ENCODE peak calls at places on chromosome 20, in seven cellular contexts. V is Calu3, C is GM03348, N is psoas muscle, T is RWPE1, Z is ACHN, Q is foreskin fibroblast. D is an unnamed sample.

GRCh38 chr20:1267161-1267560 is 1.1 kb downstream of the SNPH start:
- DNase-seq in Q (no peak), N (no peak), Z (no peak), T (no peak), V (no peak), C (no peak), D (peak)

GRCh38 chr20:24781061-24781980 is 167.7 kb upstream of the CST7 start:
- DNase-seq in N (peak), Q (peak), C (peak), V (peak), T (peak), Z (peak), D (peak)

GRCh38 chr20:36366623-36367369 is 60.7 kb downstream of the DLGAP4 start:
- DNase-seq in V (no peak), T (no peak), N (no peak), Q (no peak), Z (no peak), C (no peak), D (peak)

GRCh38 chr20:53003420-53003819 is 31.3 kb downstream of the TSHZ2 start:
- DNase-seq in T (no peak), Q (no peak), N (no peak), Z (no peak), C (peak), V (no peak), D (no peak)

GRCh38 chr20:23664954-23665353 is 23.9 kb downstream of the CST4 start:
- DNase-seq in C (no peak), V (no peak), T (no peak), Q (no peak), N (no peak), Z (no peak), D (no peak)

GRCh38 chr20:1434571-1435336 is 31.9 kb downstream of the NSFL1C start:
- DNase-seq in T (peak), N (no peak), Q (peak), Z (peak), V (no peak), C (peak), D (no peak)

GRCh38 chr20:14882157-14882556 is 544.7 kb upstream of the FLRT3 start:
- DNase-seq in C (no peak), T (no peak), V (no peak), Z (no peak), Q (no peak), N (no peak), D (no peak)

GRCh38 chr20:6906871-6907270 is 139.4 kb downstream of the BMP2 start:
- DNase-seq in Q (no peak), N (no peak), V (no peak), C (no peak), Z (no peak), T (no peak), D (no peak)

GRCh38 chr20:59765599-59766177 is 161.3 kb downstream of the PHACTR3 start:
- DNase-seq in Q (no peak), C (no peak), N (no peak), Z (peak), V (peak), T (peak), D (no peak)

GRCh38 chr20:62433655-62434054 is 6.3 kb upstream of the RBBP8NL start:
- DNase-seq in C (peak), Z (no peak), V (no peak), N (no peak), Q (no peak), T (no peak), D (no peak)

GRCh38 chr20:44549123-44549522 is 27.3 kb upstream of the SERINC3 start:
- DNase-seq in N (no peak), C (no peak), T (no peak), Z (no peak), Q (no peak), V (no peak), D (no peak)

GRCh38 chr20:13425401-13425800 is 204.3 kb downstream of the ISM1 start:
- DNase-seq in C (no peak), Q (no peak), Z (no peak), V (no peak), N (no peak), T (no peak), D (no peak)

GRCh38 chr20:32282461-32282860 is 5.0 kb downstream of the KIF3B start:
- DNase-seq in T (no peak), N (peak), V (no peak), Q (no peak), Z (no peak), C (no peak), D (peak)

GRCh38 chr20:7926767-7927166 is 13.5 kb downstream of the HAO1 start:
- DNase-seq in Z (peak), N (no peak), V (peak), C (peak), T (peak), Q (peak), D (peak)

GRCh38 chr20:8133816-8134451 is 1.9 kb downstream of the PLCB1 start:
- DNase-seq in N (no peak), C (no peak), T (no peak), Q (no peak), V (no peak), Z (no peak), D (peak)

GRCh38 chr20:23419995-23420901 is 1.0 kb downstream of the NAPB start:
- DNase-seq in Z (peak), C (peak), N (peak), V (peak), T (peak), Q (peak), D (peak)

GRCh38 chr20:53643031-53643832 is 49.6 kb upstream of the ZNF217 start:
- DNase-seq in Z (peak), N (no peak), T (peak), Q (peak), V (peak), C (peak), D (no peak)

GRCh38 chr20:33165416-33166055 is 2.4 kb upstream of the BPIFA2 start:
- DNase-seq in N (no peak), V (no peak), T (no peak), Q (no peak), C (no peak), Z (no peak), D (peak)

GRCh38 chr20:10696650-10697049 is 22.9 kb upstream of the JAG1 start:
- DNase-seq in T (no peak), N (no peak), Z (peak), V (no peak), C (no peak), Q (no peak), D (no peak)

GRCh38 chr20:24194133-24194532 is 205.6 kb upstream of the GGTLC1 start:
- DNase-seq in Q (peak), T (no peak), Z (no peak), V (no peak), N (no peak), C (no peak), D (no peak)

GRCh38 chr20:5945963-5946362 is 4.4 kb downstream of the TRMT6 start:
- DNase-seq in V (no peak), C (no peak), Q (peak), T (peak), N (no peak), Z (no peak), D (no peak)

GRCh38 chr20:433300-433975 is 25.3 kb downstream of the RBCK1 start:
- DNase-seq in Q (no peak), V (no peak), T (no peak), Z (peak), N (no peak), C (no peak), D (no peak)

D was measured in cerebellar cortex.